ENCODE peak calls at places on chromosome 5, in four cellular contexts. Z, U, K and L are unnamed samples.

GRCh38 chr5:66645039-66645438 is 48.8 kb downstream of the MAST4 start:
- DNase-seq in Z (no peak), U (no peak), K (no peak), L (no peak)

GRCh38 chr5:155871623-155872022 is 455.3 kb upstream of the SGCD start:
- DNase-seq in Z (no peak), U (no peak), K (no peak), L (no peak)

GRCh38 chr5:53779541-53779981 is 219.1 kb downstream of the NDUFS4 start:
- DNase-seq in Z (no peak), U (no peak), K (no peak), L (no peak)

GRCh38 chr5:116358911-116359418 is 215.7 kb downstream of the SEMA6A start:
- DNase-seq in Z (peak; percentile 20), U (no peak), K (no peak), L (no peak)

GRCh38 chr5:42377496-42377895 is 45.7 kb upstream of the GHR start:
- DNase-seq in Z (no peak), U (no peak), K (no peak), L (no peak)

GRCh38 chr5:98902733-98903132 is 26.1 kb downstream of the CHD1 start:
- DNase-seq in Z (no peak), U (no peak), K (no peak), L (no peak)

GRCh38 chr5:14640765-14641164 is 23.8 kb upstream of the OTULIN start:
- DNase-seq in Z (no peak), U (no peak), K (peak; percentile 62), L (no peak)

GRCh38 chr5:67998709-67999251 is 216.8 kb upstream of the PIK3R1 start:
- DNase-seq in Z (no peak), U (no peak), K (no peak), L (no peak)

GRCh38 chr5:174427304-174427703 is 297.1 kb upstream of the MSX2 start:
- DNase-seq in Z (no peak), U (no peak), K (no peak), L (no peak)

GRCh38 chr5:111762895-111763294 is 5.9 kb upstream of the NREP start:
- DNase-seq in Z (no peak), U (no peak), K (no peak), L (no peak)

GRCh38 chr5:93649234-93649900 is 66.3 kb downstream of the NR2F1 start:
- DNase-seq in Z (no peak), U (no peak), K (no peak), L (no peak)

GRCh38 chr5:90747693-90748092 is 189.1 kb downstream of the ADGRV1 start:
- DNase-seq in Z (no peak), U (no peak), K (no peak), L (no peak)

GRCh38 chr5:159422371-159422770 is 92.1 kb upstream of the IL12B start:
- DNase-seq in Z (no peak), U (no peak), K (no peak), L (no peak)

GRCh38 chr5:132423443-132423898 is 54.0 kb downstream of the SLC22A5 start:
- DNase-seq in Z (no peak), U (no peak), K (no peak), L (no peak)

GRCh38 chr5:42756630-42757601 is at the start of gene CCDC152:
- DNase-seq in Z (peak; percentile 44), U (no peak), K (peak; percentile 78), L (no peak)

GRCh38 chr5:151213803-151214613 is 9.9 kb downstream of the CCDC69 start:
- DNase-seq in Z (peak; percentile 95), U (peak; percentile 45), K (peak; percentile 40), L (peak; percentile 44)

GRCh38 chr5:141681695-141682641 is at the start of gene ARAP3:
- DNase-seq in Z (peak; percentile 83), U (peak; percentile 9), K (peak; percentile 76), L (peak; percentile 49)

GRCh38 chr5:42583322-42583721 is 160.1 kb downstream of the GHR start:
- DNase-seq in Z (peak; percentile 79), U (peak; percentile 64), K (peak; percentile 58), L (peak; percentile 61)

GRCh38 chr5:432201-432927 is 10.6 kb upstream of the EXOC3 start:
- DNase-seq in Z (no peak), U (no peak), K (no peak), L (no peak)

GRCh38 chr5:96582343-96582742 is 79.8 kb upstream of the CAST start:
- DNase-seq in Z (no peak), U (no peak), K (no peak), L (peak; percentile 51)

GRCh38 chr5:9544502-9545300 is 1.2 kb downstream of the SEMA5A start:
- DNase-seq in Z (peak; percentile 65), U (peak; percentile 35), K (peak; percentile 93), L (peak; percentile 74)

GRCh38 chr5:43854697-43855292 is 251.8 kb downstream of the NNT start:
- DNase-seq in Z (no peak), U (no peak), K (no peak), L (no peak)

GRCh38 chr5:175693746-175694145 is 35.9 kb downstream of the HRH2 start:
- DNase-seq in Z (no peak), U (no peak), K (no peak), L (no peak)

GRCh38 chr5:176536132-176536901 is 885 bp downstream of the RNF44 start:
- DNase-seq in Z (peak; percentile 83), U (peak; percentile 59), K (peak; percentile 77), L (peak; percentile 80)

GRCh38 chr5:73137575-73138530 is 17.5 kb downstream of the TMEM171 start:
- DNase-seq in Z (no peak), U (no peak), K (no peak), L (no peak)

GRCh38 chr5:154972476-154973080 is 31.7 kb downstream of the MRPL22 start:
- DNase-seq in Z (peak; percentile 27), U (peak; percentile 35), K (peak; percentile 32), L (peak; percentile 48)

GRCh38 chr5:40667171-40667663 is 12.5 kb upstream of the PTGER4 start:
- DNase-seq in Z (no peak), U (no peak), K (no peak), L (no peak)

GRCh38 chr5:95718203-95718602 is 12.9 kb upstream of the RHOBTB3 start:
- DNase-seq in Z (peak; percentile 53), U (no peak), K (no peak), L (no peak)

GRCh38 chr5:178387856-178388190 is 155.2 kb upstream of the PHYKPL start:
- DNase-seq in Z (no peak), U (no peak), K (peak; percentile 9), L (no peak)

GRCh38 chr5:176823869-176824412 is 13.6 kb downstream of the UNC5A start:
- DNase-seq in Z (no peak), U (no peak), K (peak; percentile 54), L (no peak)

GRCh38 chr5:1793966-1794895 is 5.4 kb downstream of the MRPL36 start:
- DNase-seq in Z (no peak), U (peak; percentile 52), K (no peak), L (no peak)

GRCh38 chr5:38707352-38708324 is 138.2 kb upstream of the OSMR start:
- DNase-seq in Z (no peak), U (no peak), K (no peak), L (no peak)

GRCh38 chr5:9922719-9923118 is 292.6 kb upstream of the TAS2R1 start:
- DNase-seq in Z (peak; percentile 23), U (no peak), K (no peak), L (no peak)

GRCh38 chr5:77991084-77991483 is 214.9 kb upstream of the TBCA start:
- DNase-seq in Z (no peak), U (no peak), K (no peak), L (no peak)

GRCh38 chr5:77994943-77995342 is 218.8 kb upstream of the TBCA start:
- DNase-seq in Z (no peak), U (no peak), K (no peak), L (no peak)

GRCh38 chr5:77993799-77994318 is 217.7 kb upstream of the TBCA start:
- DNase-seq in Z (no peak), U (no peak), K (no peak), L (no peak)

GRCh38 chr5:77995793-77996409 is 219.8 kb upstream of the TBCA start:
- DNase-seq in Z (no peak), U (no peak), K (no peak), L (peak; percentile 61)

GRCh38 chr5:77993141-77993540 is 217.0 kb upstream of the TBCA start:
- DNase-seq in Z (no peak), U (no peak), K (no peak), L (no peak)
- TF ChIP-seq ELF4 in Z (no peak), U (no peak), K (no peak), L (no peak)

DNA sequence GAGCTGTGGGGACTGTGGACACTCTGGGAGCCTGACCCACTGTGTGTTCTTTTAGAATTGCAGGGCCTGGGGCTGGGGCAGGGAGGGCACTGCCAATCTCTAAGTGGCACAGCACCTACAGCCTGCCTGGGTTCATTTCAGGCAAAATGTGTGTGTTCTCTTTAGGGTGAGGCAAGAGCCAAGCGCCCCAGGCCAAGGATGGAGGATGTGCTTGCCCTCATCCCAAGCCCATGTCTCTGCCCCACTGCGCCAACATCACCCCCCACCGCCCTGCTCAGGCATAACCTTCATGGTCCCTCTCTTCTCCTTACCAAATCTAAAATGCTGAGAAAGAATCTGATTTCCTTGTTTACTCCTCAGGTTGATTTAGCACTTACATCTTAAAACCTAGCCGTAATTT is 304.4 kb downstream of the RAB3C start:
- DNase-seq in Z (no peak), U (no peak), K (no peak), L (no peak)
- TF ChIP-seq ELF4 in Z (no peak), U (no peak), K (no peak), L (no peak)

DNA sequence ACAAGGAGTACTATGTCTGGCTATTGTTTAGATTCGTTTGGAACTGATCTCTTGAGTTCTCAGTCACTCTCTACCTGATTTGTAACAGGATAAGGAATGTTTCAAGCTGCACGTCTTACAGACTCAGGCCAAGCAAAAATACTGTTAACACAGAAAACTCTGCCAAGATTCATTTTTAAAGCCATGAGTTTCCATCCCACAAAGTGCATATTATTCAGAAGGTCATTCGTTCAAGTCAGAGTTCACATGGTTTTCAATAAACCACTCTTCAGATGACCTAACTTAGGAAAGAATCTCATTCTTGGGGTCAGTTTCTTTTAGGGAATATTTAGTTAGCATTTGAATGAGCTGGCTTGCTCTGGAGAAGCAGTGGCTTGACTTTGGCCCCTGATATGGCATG is 49.3 kb downstream of the F2R start:
- DNase-seq in Z (no peak), U (no peak), K (no peak), L (no peak)
- TF ChIP-seq ELF4 in Z (no peak), U (no peak), K (no peak), L (no peak)

DNA sequence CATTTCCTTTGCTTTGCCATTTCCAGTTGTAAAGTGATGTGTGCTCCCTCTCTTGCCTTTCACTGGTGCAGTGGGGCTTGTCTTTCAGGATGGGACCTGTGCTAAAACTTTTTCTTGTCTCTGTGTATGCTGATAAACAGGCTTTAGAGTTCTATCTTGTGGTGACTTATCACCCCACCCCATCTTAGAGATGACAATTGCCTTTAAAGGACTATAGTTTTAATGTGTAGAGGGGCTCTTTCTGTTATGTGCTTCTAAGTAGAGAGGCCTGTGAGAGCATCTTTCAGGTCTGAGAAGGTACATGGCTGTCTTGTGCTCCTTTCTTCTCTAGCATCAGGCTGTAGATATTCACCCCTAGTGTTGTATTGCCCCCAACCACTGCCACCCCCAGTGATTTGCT is 22.0 kb downstream of the MAN2A1 start:
- DNase-seq in Z (peak; percentile 17), U (no peak), K (no peak), L (no peak)
- TF ChIP-seq ELF4 in Z (no peak), U (no peak), K (no peak), L (no peak)

GRCh38 chr5:168710706-168711105 is 131.5 kb upstream of the PANK3 start:
- DNase-seq in Z (no peak), U (no peak), K (no peak), L (no peak)
- TF ChIP-seq ELF4 in Z (no peak), U (no peak), K (no peak), L (no peak)

GRCh38 chr5:127875235-127876021 is 172.2 kb downstream of the CCDC192 start:
- DNase-seq in Z (peak; percentile 23), U (peak; percentile 75), K (peak; percentile 37), L (peak; percentile 38)
- TF ChIP-seq ELF4 in Z (no peak), U (no peak), K (no peak), L (no peak)